ENCODE peak calls at places on chromosomes 2 and 18, in six cellular contexts. F is HFFc6, B is bronchial epithelial cell, X is WTC11, S is GM20000, Q is dorsolateral prefrontal cortex. Y is an unnamed sample.

GRCh38 chr2:139411236-139411635 is 631.0 kb upstream of the NXPH2 start:
- DNase-seq in F (no peak), B (no peak), X (no peak), S (no peak), Q (no peak), Y (no peak)

GRCh38 chr2:207227062-207227748 is 61.5 kb upstream of the KLF7 start:
- DNase-seq in F (no peak), B (no peak), X (peak), S (no peak), Q (peak), Y (no peak)

GRCh38 chr18:76530846-76531245 is 35.8 kb upstream of the ZNF516 start:
- DNase-seq in F (no peak), B (no peak), X (no peak), S (no peak), Q (no peak), Y (no peak)

GRCh38 chr18:55452123-55452611 is 135.8 kb downstream of the TCF4 start:
- DNase-seq in F (no peak), B (peak), X (no peak), S (no peak), Q (no peak), Y (peak)

GRCh38 chr2:51510298-51510697 is 478.4 kb upstream of the NRXN1 start:
- DNase-seq in F (no peak), B (no peak), X (no peak), S (no peak), Q (no peak), Y (no peak)

GRCh38 chr2:42128731-42129486 is 40.2 kb upstream of the EML4 start:
- DNase-seq in F (peak), B (no peak), X (no peak), S (peak), Q (no peak), Y (no peak)

GRCh38 chr2:207777124-207777523 is 7.4 kb upstream of the FZD5 start:
- DNase-seq in F (no peak), B (no peak), X (no peak), S (no peak), Q (no peak), Y (no peak)

GRCh38 chr2:64594563-64594989 is 59.1 kb downstream of the SERTAD2 start:
- DNase-seq in F (peak), B (peak), X (no peak), S (no peak), Q (no peak), Y (no peak)

GRCh38 chr2:170525566-170525900 is 189.6 kb upstream of the SP5 start:
- DNase-seq in F (peak), B (peak), X (no peak), S (no peak), Q (peak), Y (peak)

GRCh38 chr2:70830333-70830732 is 5.3 kb downstream of the CD207 start:
- DNase-seq in F (no peak), B (no peak), X (no peak), S (no peak), Q (no peak), Y (no peak)

GRCh38 chr2:10287766-10288165 is 14.9 kb upstream of the HPCAL1 start:
- DNase-seq in F (no peak), B (no peak), X (no peak), S (no peak), Q (no peak), Y (peak)

GRCh38 chr2:235937526-235937925 is 230.7 kb downstream of the GBX2 start:
- DNase-seq in F (no peak), B (no peak), X (no peak), S (no peak), Q (no peak), Y (no peak)

GRCh38 chr2:235937092-235937491 is 231.1 kb downstream of the GBX2 start:
- DNase-seq in F (no peak), B (no peak), X (no peak), S (no peak), Q (no peak), Y (no peak)

GRCh38 chr2:235935773-235936172 is 232.4 kb downstream of the GBX2 start:
- DNase-seq in F (no peak), B (no peak), X (no peak), S (no peak), Q (no peak), Y (no peak)

GRCh38 chr2:235935071-235935470 is 233.1 kb downstream of the GBX2 start:
- DNase-seq in F (no peak), B (no peak), X (no peak), S (no peak), Q (no peak), Y (no peak)

DNA sequence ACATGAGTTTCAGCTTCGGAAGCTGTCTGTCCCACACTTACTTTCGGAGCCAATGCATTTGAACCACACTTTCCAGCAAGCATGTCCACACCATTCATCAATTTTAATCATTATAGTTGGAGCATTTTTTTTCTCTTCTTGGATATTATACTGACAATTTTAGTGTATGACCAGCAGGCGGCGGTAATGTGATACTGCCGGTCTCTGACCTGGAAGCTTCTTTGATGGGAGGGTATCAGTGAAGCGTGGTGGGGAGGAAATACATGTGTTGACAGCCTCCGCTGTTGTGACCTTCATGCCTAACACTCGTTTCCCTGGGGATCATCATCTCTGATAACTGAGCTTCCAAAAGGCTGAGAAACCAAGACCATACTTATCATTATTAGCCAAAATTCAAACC is 231.7 kb downstream of the GBX2 start:
- DNase-seq in F (no peak), B (no peak), X (peak), S (no peak), Q (no peak), Y (peak)
- TF ChIP-seq CTCF in F (peak), B (peak), X (peak), S (no peak), Q (no peak), Y (peak)

DNA sequence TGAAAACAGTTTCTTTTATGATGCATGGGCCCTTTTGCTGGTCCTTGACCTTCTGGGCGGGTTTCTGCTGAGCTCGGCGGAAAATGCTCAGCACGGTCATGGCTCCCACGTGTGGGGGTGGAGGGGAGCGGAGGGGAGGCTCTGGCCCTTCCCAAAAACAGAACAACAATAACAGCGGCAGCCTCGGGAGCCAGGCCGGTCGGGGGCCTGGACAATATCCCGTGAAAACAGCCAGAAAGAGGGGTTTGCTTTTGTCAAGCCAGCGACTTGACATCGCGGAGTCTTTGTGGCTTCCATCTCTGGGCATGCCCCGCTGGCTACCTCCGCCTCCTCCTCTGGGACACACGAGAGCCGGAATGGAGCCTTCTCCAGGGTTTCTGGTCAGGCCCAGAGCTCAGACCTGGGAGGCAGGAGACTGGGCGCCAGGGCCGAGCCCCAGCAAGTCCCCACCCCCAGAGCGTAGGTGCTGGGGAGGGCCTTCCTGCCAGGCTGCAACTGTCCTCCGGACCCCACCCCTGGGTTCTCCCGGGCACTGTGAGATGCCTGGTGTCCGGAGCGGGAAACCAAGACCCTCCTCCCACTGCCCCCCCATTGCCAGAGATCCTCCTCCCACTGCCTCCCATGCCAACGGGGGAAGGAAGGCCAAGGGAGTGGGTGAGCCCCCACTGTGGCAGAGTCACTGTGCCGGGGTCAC is 35.9 kb upstream of the SNED1 start:
- DNase-seq in F (no peak), B (no peak), X (no peak), S (no peak), Q (no peak), Y (no peak)
- TF ChIP-seq CTCF in F (no peak), B (no peak), X (no peak), S (no peak), Q (no peak), Y (no peak)

DNA sequence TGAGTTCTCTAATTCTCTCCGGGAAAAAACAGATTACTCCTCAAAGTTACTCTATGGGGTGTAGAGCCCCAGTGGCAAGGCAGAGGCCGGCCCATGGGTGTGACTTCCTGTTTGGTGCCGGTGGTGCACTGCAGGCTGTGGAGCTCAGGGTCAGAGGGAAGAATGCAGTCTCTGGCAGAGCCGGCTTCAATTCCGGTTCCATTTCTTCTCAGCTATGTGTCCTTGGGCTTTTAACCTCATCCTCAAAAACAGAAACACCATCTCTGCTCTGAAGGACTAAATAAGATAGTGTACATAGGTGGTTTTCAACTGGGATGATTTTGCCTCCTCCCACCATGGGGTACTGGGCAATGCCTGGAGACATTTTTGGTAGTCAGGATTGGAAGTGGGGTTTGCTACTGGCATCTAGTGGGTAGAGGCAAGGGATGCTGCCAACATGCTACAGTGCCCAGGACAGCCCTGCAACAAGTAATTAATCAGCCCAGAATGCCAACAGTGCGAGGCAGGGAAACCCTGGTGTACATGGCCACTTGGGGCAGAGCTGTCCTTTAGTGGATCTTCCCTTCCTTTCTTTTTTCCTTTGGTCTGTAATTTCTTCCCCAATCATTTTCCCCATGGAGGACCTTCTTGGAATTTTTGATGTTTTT is 81.2 kb downstream of the INSIG2 start:
- DNase-seq in F (no peak), B (no peak), X (no peak), S (no peak), Q (no peak), Y (peak)
- TF ChIP-seq CTCF in F (no peak), B (no peak), X (no peak), S (no peak), Q (no peak), Y (no peak)

GRCh38 chr18:47758000-47758399 is 172.5 kb downstream of the SMAD2 start:
- DNase-seq in F (no peak), B (peak), X (no peak), S (no peak), Q (no peak), Y (no peak)
- TF ChIP-seq CTCF in F (peak), B (peak), X (peak), S (no peak), Q (no peak), Y (peak)

GRCh38 chr2:153589586-153589985 is 111.0 kb upstream of the RPRM start:
- DNase-seq in F (no peak), B (no peak), X (no peak), S (no peak), Q (no peak), Y (no peak)

GRCh38 chr2:153588408-153588807 is 109.8 kb upstream of the RPRM start:
- DNase-seq in F (no peak), B (no peak), X (no peak), S (no peak), Q (no peak), Y (no peak)

GRCh38 chr2:153584244-153584643 is 105.7 kb upstream of the RPRM start:
- DNase-seq in F (no peak), B (peak), X (no peak), S (no peak), Q (no peak), Y (no peak)
- TF ChIP-seq CTCF in F (no peak), B (no peak), X (no peak), S (no peak), Q (no peak), Y (no peak)